ENCODE peak calls at places on chromosomes 12 and 14, in nine cellular contexts. Y is stimulated activated CD8-positive, alpha-beta memory T cell treated with anti-CD3 and anti-CD28 coated beads, Interleukin-4, amount 100 ng/mL, for 1 hour; S is DMS153; C is posterior cingulate gyrus; L is AML-193; H is activated T-cell treated with anti-CD3 and anti-CD28 coated beads for 48 hours; A is left lobe of liver; P is DMS53; O is adipocyte. E is an unnamed sample.

GRCh38 chr12:24424889-24425600 is 475.6 kb upstream of the SOX5 start:
- DNase-seq in Y (no peak), S (no peak), C (no peak), L (no peak), H (no peak), A (no peak), P (no peak), O (no peak), E (no peak)

GRCh38 chr12:124150176-124150575 is 144.7 kb upstream of the RFLNA start:
- DNase-seq in Y (no peak), S (no peak), C (no peak), L (no peak), H (no peak), A (no peak), P (no peak), O (no peak), E (no peak)

GRCh38 chr14:105880616-105881015 is 354.2 kb downstream of the TMEM121 start:
- DNase-seq in Y (no peak), S (no peak), C (peak), L (no peak), H (no peak), A (no peak), P (no peak), O (no peak), E (no peak)

GRCh38 chr14:53331921-53332320 is 178.8 kb upstream of the DDHD1 start:
- DNase-seq in Y (no peak), S (no peak), C (no peak), L (no peak), H (no peak), A (no peak), P (no peak), O (no peak), E (no peak)

GRCh38 chr12:113457710-113458109 is 14.0 kb downstream of the LHX5 start:
- DNase-seq in Y (no peak), S (no peak), C (no peak), L (no peak), H (no peak), A (no peak), P (no peak), O (no peak), E (no peak)

GRCh38 chr12:6323340-6323994 is 13.0 kb downstream of the PLEKHG6 start:
- DNase-seq in Y (no peak), S (peak), C (no peak), L (peak), H (no peak), A (no peak), P (peak), O (peak), E (no peak)

GRCh38 chr12:75721790-75722189 is 210.4 kb upstream of the KRR1 start:
- DNase-seq in Y (no peak), S (no peak), C (no peak), L (no peak), H (no peak), A (no peak), P (peak), O (no peak), E (no peak)

GRCh38 chr12:122064780-122065588 is 13.6 kb upstream of the MLXIP start:
- DNase-seq in Y (no peak), S (peak), C (no peak), L (no peak), H (no peak), A (no peak), P (peak), O (peak), E (no peak)

GRCh38 chr14:98819132-98819866 is 452.7 kb downstream of the BCL11B start:
- DNase-seq in Y (no peak), S (peak), C (no peak), L (no peak), H (no peak), A (no peak), P (no peak), O (no peak), E (no peak)

GRCh38 chr14:63650336-63650952 is 8.8 kb upstream of the WDR89 start:
- DNase-seq in Y (no peak), S (no peak), C (peak), L (no peak), H (peak), A (no peak), P (peak), O (peak), E (peak)

GRCh38 chr12:91687052-91688017 is 458.3 kb downstream of the BTG1 start:
- DNase-seq in Y (no peak), S (no peak), C (no peak), L (no peak), H (no peak), A (no peak), P (peak), O (no peak), E (peak)

GRCh38 chr12:124463341-124463861 is 104.0 kb downstream of the NCOR2 start:
- DNase-seq in Y (no peak), S (peak), C (peak), L (no peak), H (no peak), A (no peak), P (no peak), O (no peak), E (no peak)

GRCh38 chr12:113683566-113683965 is 211.9 kb upstream of the LHX5 start:
- DNase-seq in Y (no peak), S (no peak), C (no peak), L (no peak), H (no peak), A (no peak), P (peak), O (no peak), E (no peak)